ENCODE peak calls at places on chromosomes 3 and 15, in eight cellular contexts. C, W, X, T, F, H, G and J are unnamed samples.

GRCh38 chr15:39219608-39220007 is 361.3 kb upstream of the THBS1 start:
- DNase-seq in C (no peak), W (no peak), X (no peak), T (no peak), F (no peak), H (no peak), G (no peak), J (no peak)

GRCh38 chr3:30241721-30242120 is 364.7 kb upstream of the TGFBR2 start:
- DNase-seq in C (no peak), W (no peak), X (peak; percentile 78), T (no peak), F (peak; percentile 88), H (no peak), G (no peak), J (no peak)

GRCh38 chr3:185024966-185025365 is 127.9 kb downstream of the C3orf70 start:
- DNase-seq in C (no peak), W (no peak), X (no peak), T (no peak), F (no peak), H (no peak), G (no peak), J (no peak)

GRCh38 chr3:9957214-9957613 is 5.0 kb upstream of the PRRT3 start:
- DNase-seq in C (no peak), W (peak; percentile 40), X (peak; percentile 33), T (no peak), F (no peak), H (no peak), G (no peak), J (no peak)

GRCh38 chr3:79038636-79039035 is 729.2 kb downstream of the ROBO1 start:
- DNase-seq in C (no peak), W (no peak), X (no peak), T (no peak), F (no peak), H (no peak), G (no peak), J (no peak)

GRCh38 chr3:141426404-141427034 is 58.2 kb downstream of the ZBTB38 start:
- DNase-seq in C (no peak), W (peak; percentile 53), X (peak; percentile 79), T (no peak), F (no peak), H (peak; percentile 89), G (peak; percentile 85), J (peak; percentile 90)

GRCh38 chr15:58758141-58758540 is 8.6 kb upstream of the ADAM10 start:
- DNase-seq in C (no peak), W (peak; percentile 63), X (peak; percentile 33), T (no peak), F (no peak), H (no peak), G (no peak), J (peak; percentile 56)

GRCh38 chr15:59237854-59238252 is 31.2 kb downstream of the LDHAL6B start:
- DNase-seq in C (no peak), W (no peak), X (no peak), T (no peak), F (no peak), H (no peak), G (no peak), J (no peak)

GRCh38 chr3:15064835-15065549 is at the start of gene MRPS25:
- DNase-seq in C (peak; percentile 93), W (peak; percentile 88), X (peak; percentile 92), T (peak; percentile 83), F (peak; percentile 83), H (peak; percentile 85), G (peak; percentile 92), J (peak; percentile 93)

GRCh38 chr3:54123538-54124196 is 1.3 kb downstream of the CACNA2D3 start:
- DNase-seq in C (no peak), W (peak; percentile 5), X (no peak), T (no peak), F (no peak), H (no peak), G (no peak), J (peak; percentile 38)

GRCh38 chr3:81516042-81516441 is 245.4 kb downstream of the GBE1 start:
- DNase-seq in C (no peak), W (no peak), X (peak; percentile 6), T (no peak), F (no peak), H (no peak), G (no peak), J (no peak)

GRCh38 chr3:105495021-105495420 is 128.3 kb downstream of the ALCAM start:
- DNase-seq in C (no peak), W (no peak), X (peak; percentile 22), T (no peak), F (no peak), H (no peak), G (no peak), J (peak; percentile 29)

GRCh38 chr15:80531388-80532184 is 127.4 kb downstream of the ARNT2 start:
- DNase-seq in C (no peak), W (peak; percentile 76), X (no peak), T (no peak), F (no peak), H (no peak), G (no peak), J (peak; percentile 30)

GRCh38 chr15:61702224-61703120 is 357.8 kb downstream of the VPS13C start:
- DNase-seq in C (no peak), W (no peak), X (no peak), T (no peak), F (no peak), H (no peak), G (no peak), J (no peak)

GRCh38 chr15:63474810-63475316 is 29.5 kb upstream of the USP3 start:
- DNase-seq in C (no peak), W (no peak), X (no peak), T (no peak), F (peak; percentile 60), H (no peak), G (peak; percentile 67), J (no peak)

GRCh38 chr3:148191966-148192365 is 505.7 kb upstream of the AGTR1 start:
- DNase-seq in C (no peak), W (no peak), X (no peak), T (no peak), F (no peak), H (no peak), G (no peak), J (no peak)

DNA sequence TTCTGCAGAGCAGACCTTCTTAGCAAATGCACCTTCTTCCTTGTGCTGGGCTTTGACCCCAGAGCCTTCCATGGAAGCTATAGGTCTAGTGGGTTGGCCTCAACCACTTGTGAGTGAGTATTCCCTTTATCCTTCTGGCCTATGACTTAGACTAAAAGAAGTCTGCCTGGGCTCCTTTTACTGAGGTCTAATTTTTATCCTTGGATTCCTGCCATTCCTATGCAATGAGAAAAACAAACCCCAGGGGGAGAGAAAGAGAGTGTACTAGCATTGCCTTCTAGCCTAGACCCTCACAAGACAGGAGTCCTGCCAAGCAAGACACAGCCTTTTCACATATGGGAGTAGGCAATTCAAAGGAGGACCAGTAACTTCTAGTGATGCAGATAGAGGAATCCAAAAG is 155.4 kb downstream of the PPM1L start:
- DNase-seq in C (no peak), W (no peak), X (no peak), T (no peak), F (no peak), H (no peak), G (no peak), J (no peak)
- TF ChIP-seq CTCF in C (no peak), W (no peak), X (no peak), T (no peak), F (no peak), H (no peak), G (no peak), J (no peak)

GRCh38 chr3:38669668-38670067 is 20.2 kb upstream of the SCN5A start:
- DNase-seq in C (no peak), W (no peak), X (no peak), T (no peak), F (no peak), H (no peak), G (no peak), J (no peak)
- H3K4me3 ChIP-seq in C (no peak overlapping the region), W (no peak overlapping the region), X (no peak overlapping the region), T (no peak overlapping the region), F (no peak overlapping the region), H (no peak overlapping the region), G (no peak overlapping the region), J (no peak overlapping the region)

GRCh38 chr3:155078959-155079794 is 942 bp upstream of the MME start:
- DNase-seq in C (no peak), W (peak; percentile 59), X (peak; percentile 57), T (no peak), F (no peak), H (no peak), G (no peak), J (peak; percentile 70)
- TF ChIP-seq CTCF in C (no peak), W (peak; percentile 42), X (no peak), T (no peak), F (no peak), H (no peak), G (no peak), J (no peak)

GRCh38 chr15:99154271-99154670 is 49.4 kb downstream of the SYNM start:
- DNase-seq in C (no peak), W (peak; percentile 61), X (peak; percentile 29), T (no peak), F (no peak), H (no peak), G (no peak), J (peak; percentile 16)
- H3K4me3 ChIP-seq in C (no peak overlapping the region), W (no peak overlapping the region), X (no peak overlapping the region), T (no peak overlapping the region), F (no peak overlapping the region), H (no peak overlapping the region), G (no peak overlapping the region), J (no peak overlapping the region)

DNA sequence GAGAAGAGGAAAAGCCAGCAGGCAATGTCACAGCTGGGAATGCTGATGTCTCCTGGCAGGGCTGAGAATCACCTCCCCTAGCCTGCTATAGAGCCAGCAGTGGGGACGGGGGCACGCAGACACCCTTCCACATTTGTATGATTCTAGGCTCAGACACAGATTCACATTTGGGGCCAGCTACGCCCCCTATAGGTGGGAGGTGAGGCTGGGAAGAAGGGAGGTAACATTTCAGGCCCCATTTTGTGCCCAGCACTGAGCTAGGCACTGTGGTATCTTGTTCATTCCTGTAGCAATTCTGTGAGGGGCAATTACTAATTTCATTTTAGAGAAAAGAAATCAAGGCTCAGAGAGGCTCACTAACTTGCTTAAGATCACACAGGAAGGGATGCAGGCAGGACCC is 15.9 kb upstream of the ACAD9 start:
- DNase-seq in C (no peak), W (no peak), X (no peak), T (no peak), F (no peak), H (no peak), G (no peak), J (no peak)
- TF ChIP-seq CTCF in C (no peak), W (peak; percentile 23), X (peak; percentile 13), T (peak; percentile 19), F (peak; percentile 37), H (no peak), G (no peak), J (peak; percentile 25)

DNA sequence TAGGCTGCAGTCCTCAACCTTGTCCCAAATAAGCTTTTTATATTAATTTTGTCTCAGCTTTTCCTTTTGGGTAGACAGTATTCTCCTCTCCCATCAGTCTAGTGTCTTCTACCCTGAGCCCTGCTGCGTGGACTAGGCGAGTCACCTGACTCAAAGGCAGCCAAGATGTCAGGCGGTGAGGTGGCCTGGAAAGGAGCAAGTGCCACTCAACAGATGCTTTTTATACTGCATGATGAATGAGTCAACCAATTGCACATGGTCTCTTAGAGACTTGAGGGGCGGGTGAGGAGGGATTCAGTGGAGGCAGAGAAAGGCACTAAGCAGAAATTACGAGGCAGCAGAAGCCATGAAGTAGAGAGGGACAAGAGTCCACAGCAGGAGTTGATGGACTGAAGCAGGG is 95.9 kb downstream of the FRMD4B start:
- DNase-seq in C (no peak), W (no peak), X (no peak), T (no peak), F (no peak), H (no peak), G (no peak), J (no peak)
- H3K4me3 ChIP-seq in C (no peak overlapping the region), W (no peak overlapping the region), X (no peak overlapping the region), T (no peak overlapping the region), F (no peak overlapping the region), H (no peak overlapping the region), G (no peak overlapping the region), J (no peak overlapping the region)